ENCODE peak calls at places on chromosome 12, in nine cellular contexts. One of them, this sample, is unnamed. For H3K4me1, the result is how much of the 10 kb centered on the place peaks cover.

GRCh38 chr12:27424631-27425230 is 21.8 kb upstream of the SMCO2 start:
- DNase-seq in transverse colon: no peak
- DNase-seq in K562: no peak
- DNase-seq in Panc1: peak
- DNase-seq in sigmoid colon: no peak
- DNase-seq in GM12878: no peak
- DNase-seq in SK-N-SH: peak
- DNase-seq in breast epithelium: no peak
- DNase-seq in HepG2: peak
- DNase-seq in this sample: no peak

GRCh38 chr12:132071837-132072384 is 72.2 kb downstream of the DDX51 start:
- DNase-seq in transverse colon: no peak
- DNase-seq in K562: no peak
- DNase-seq in Panc1: no peak
- DNase-seq in sigmoid colon: no peak
- DNase-seq in GM12878: no peak
- DNase-seq in SK-N-SH: no peak
- DNase-seq in breast epithelium: no peak
- DNase-seq in HepG2: no peak
- DNase-seq in this sample: no peak

GRCh38 chr12:29072631-29073030 is 76.4 kb upstream of the FAR2 start:
- DNase-seq in transverse colon: no peak
- DNase-seq in K562: no peak
- DNase-seq in Panc1: no peak
- DNase-seq in sigmoid colon: no peak
- DNase-seq in GM12878: no peak
- DNase-seq in SK-N-SH: no peak
- DNase-seq in breast epithelium: no peak
- DNase-seq in HepG2: no peak
- DNase-seq in this sample: no peak

GRCh38 chr12:23472329-23472971 is 477.0 kb downstream of the SOX5 start:
- DNase-seq in transverse colon: no peak
- DNase-seq in K562: no peak
- DNase-seq in Panc1: no peak
- DNase-seq in sigmoid colon: no peak
- DNase-seq in GM12878: no peak
- DNase-seq in SK-N-SH: no peak
- DNase-seq in breast epithelium: no peak
- DNase-seq in HepG2: no peak
- DNase-seq in this sample: no peak

GRCh38 chr12:88388566-88389269 is 191.6 kb downstream of the KITLG start:
- DNase-seq in transverse colon: no peak
- DNase-seq in K562: no peak
- DNase-seq in Panc1: no peak
- DNase-seq in sigmoid colon: no peak
- DNase-seq in GM12878: peak
- DNase-seq in SK-N-SH: no peak
- DNase-seq in breast epithelium: no peak
- DNase-seq in HepG2: no peak
- DNase-seq in this sample: no peak

GRCh38 chr12:52125499-52125900 is 46.0 kb downstream of the SMIM41 start:
- DNase-seq in transverse colon: no peak
- DNase-seq in K562: no peak
- DNase-seq in Panc1: no peak
- DNase-seq in sigmoid colon: no peak
- DNase-seq in GM12878: no peak
- DNase-seq in SK-N-SH: peak
- DNase-seq in breast epithelium: peak
- DNase-seq in HepG2: no peak
- DNase-seq in this sample: no peak

GRCh38 chr12:52614381-52615207 is 3.8 kb downstream of the KRT73 start:
- DNase-seq in transverse colon: no peak
- DNase-seq in K562: no peak
- DNase-seq in Panc1: no peak
- DNase-seq in sigmoid colon: no peak
- DNase-seq in GM12878: no peak
- DNase-seq in SK-N-SH: no peak
- DNase-seq in breast epithelium: no peak
- DNase-seq in HepG2: no peak
- DNase-seq in this sample: no peak

GRCh38 chr12:124457287-124458219 is 109.9 kb downstream of the NCOR2 start:
- DNase-seq in transverse colon: peak
- DNase-seq in K562: no peak
- DNase-seq in Panc1: no peak
- DNase-seq in sigmoid colon: peak
- DNase-seq in GM12878: no peak
- DNase-seq in SK-N-SH: no peak
- DNase-seq in breast epithelium: no peak
- DNase-seq in HepG2: no peak
- DNase-seq in this sample: peak

GRCh38 chr12:53427905-53428594 is 4.4 kb downstream of the AMHR2 start:
- DNase-seq in transverse colon: no peak
- DNase-seq in K562: peak
- DNase-seq in Panc1: peak
- DNase-seq in sigmoid colon: no peak
- DNase-seq in GM12878: no peak
- DNase-seq in SK-N-SH: no peak
- DNase-seq in breast epithelium: no peak
- DNase-seq in HepG2: no peak
- DNase-seq in this sample: no peak

GRCh38 chr12:10140001-10140400 is 10.0 kb upstream of the CLEC7A start:
- DNase-seq in transverse colon: no peak
- DNase-seq in K562: no peak
- DNase-seq in Panc1: no peak
- DNase-seq in sigmoid colon: no peak
- DNase-seq in GM12878: peak
- DNase-seq in SK-N-SH: peak
- DNase-seq in breast epithelium: no peak
- DNase-seq in HepG2: peak
- DNase-seq in this sample: no peak

GRCh38 chr12:13603951-13604350 is 377.5 kb downstream of the GRIN2B start:
- DNase-seq in transverse colon: no peak
- DNase-seq in K562: no peak
- DNase-seq in Panc1: no peak
- DNase-seq in sigmoid colon: no peak
- DNase-seq in GM12878: no peak
- DNase-seq in SK-N-SH: no peak
- DNase-seq in breast epithelium: no peak
- DNase-seq in HepG2: no peak
- DNase-seq in this sample: no peak

GRCh38 chr12:113683566-113683965 is 211.9 kb upstream of the LHX5 start:
- DNase-seq in transverse colon: no peak
- DNase-seq in K562: no peak
- DNase-seq in Panc1: no peak
- DNase-seq in sigmoid colon: no peak
- DNase-seq in GM12878: no peak
- DNase-seq in SK-N-SH: no peak
- DNase-seq in breast epithelium: no peak
- DNase-seq in HepG2: no peak
- DNase-seq in this sample: no peak

GRCh38 chr12:50220357-50221061 is 53.3 kb upstream of the CERS5 start:
- DNase-seq in transverse colon: no peak
- DNase-seq in K562: no peak
- DNase-seq in Panc1: no peak
- DNase-seq in sigmoid colon: no peak
- DNase-seq in GM12878: peak
- DNase-seq in SK-N-SH: peak
- DNase-seq in breast epithelium: no peak
- DNase-seq in HepG2: no peak
- DNase-seq in this sample: no peak

GRCh38 chr12:46266382-46266791 is 2.5 kb downstream of the SLC38A1 start:
- DNase-seq in transverse colon: peak
- DNase-seq in K562: peak
- DNase-seq in Panc1: no peak
- DNase-seq in sigmoid colon: no peak
- DNase-seq in GM12878: no peak
- DNase-seq in SK-N-SH: peak
- DNase-seq in breast epithelium: no peak
- DNase-seq in HepG2: no peak
- DNase-seq in this sample: no peak

GRCh38 chr12:93434305-93434704 is 7.4 kb downstream of the UBE2N start:
- DNase-seq in transverse colon: no peak
- DNase-seq in K562: no peak
- DNase-seq in Panc1: no peak
- DNase-seq in sigmoid colon: no peak
- DNase-seq in GM12878: no peak
- DNase-seq in SK-N-SH: no peak
- DNase-seq in breast epithelium: no peak
- DNase-seq in HepG2: no peak
- DNase-seq in this sample: no peak

GRCh38 chr12:121637231-121637914 is 11.0 kb downstream of the ORAI1 start:
- DNase-seq in transverse colon: peak
- DNase-seq in K562: no peak
- DNase-seq in Panc1: no peak
- DNase-seq in sigmoid colon: no peak
- DNase-seq in GM12878: no peak
- DNase-seq in SK-N-SH: no peak
- DNase-seq in breast epithelium: no peak
- DNase-seq in HepG2: no peak
- DNase-seq in this sample: peak

GRCh38 chr12:121638298-121639202 is 12.2 kb downstream of the ORAI1 start:
- DNase-seq in transverse colon: no peak
- DNase-seq in K562: no peak
- DNase-seq in Panc1: no peak
- DNase-seq in sigmoid colon: no peak
- DNase-seq in GM12878: no peak
- DNase-seq in SK-N-SH: no peak
- DNase-seq in breast epithelium: no peak
- DNase-seq in HepG2: no peak
- DNase-seq in this sample: no peak

DNA sequence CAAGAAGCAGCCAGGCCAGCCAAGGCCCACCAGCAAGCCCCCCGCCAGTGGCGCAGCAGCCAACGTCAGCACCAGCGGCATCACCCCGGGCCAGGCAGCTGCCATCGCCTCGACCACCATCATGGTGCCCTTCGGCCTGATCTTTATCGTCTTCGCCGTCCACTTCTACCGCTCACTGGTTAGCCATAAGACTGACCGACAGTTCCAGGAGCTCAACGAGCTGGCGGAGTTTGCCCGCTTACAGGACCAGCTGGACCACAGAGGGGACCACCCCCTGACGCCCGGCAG is 15.0 kb downstream of the ORAI1 start:
- DNase-seq in transverse colon: no peak
- DNase-seq in K562: no peak
- DNase-seq in Panc1: no peak
- DNase-seq in sigmoid colon: no peak
- DNase-seq in GM12878: no peak
- DNase-seq in SK-N-SH: no peak
- DNase-seq in breast epithelium: no peak
- DNase-seq in HepG2: no peak
- DNase-seq in this sample: no peak
- H3K4me1 ChIP-seq in transverse colon: under half
- H3K4me1 ChIP-seq in K562: under half
- H3K4me1 ChIP-seq in Panc1: under half
- H3K4me1 ChIP-seq in sigmoid colon: under half
- H3K4me1 ChIP-seq in GM12878: under half
- H3K4me1 ChIP-seq in SK-N-SH: under half
- H3K4me1 ChIP-seq in breast epithelium: under half
- H3K4me1 ChIP-seq in HepG2: under half
- H3K4me1 ChIP-seq in this sample: under half

DNA sequence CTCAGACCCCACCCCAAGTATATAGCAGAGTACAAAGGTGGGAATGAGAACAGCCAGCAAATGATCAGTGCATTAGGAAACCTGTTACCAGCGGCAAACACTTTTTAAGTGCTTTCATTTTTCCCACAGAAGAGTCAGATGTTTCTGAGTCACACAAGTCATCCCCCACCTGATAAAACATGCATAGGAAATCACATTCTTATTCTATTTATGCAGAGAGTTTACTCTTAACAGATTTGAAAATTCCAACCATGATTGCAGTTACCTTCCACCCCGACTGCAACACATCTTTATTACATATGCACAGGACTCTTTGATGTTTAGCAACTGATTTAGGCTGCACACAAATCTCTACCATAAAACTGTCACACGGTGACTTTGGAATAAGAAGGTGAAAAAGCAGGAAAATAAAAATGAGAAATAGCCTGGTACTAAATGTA is 236.4 kb downstream of the PAWR start:
- DNase-seq in transverse colon: no peak
- DNase-seq in K562: no peak
- DNase-seq in Panc1: no peak
- DNase-seq in sigmoid colon: no peak
- DNase-seq in GM12878: no peak
- DNase-seq in SK-N-SH: no peak
- DNase-seq in breast epithelium: no peak
- DNase-seq in HepG2: peak
- DNase-seq in this sample: no peak
- TF ChIP-seq POLR2AphosphoS5 in transverse colon: no peak
- TF ChIP-seq POLR2AphosphoS5 in K562: no peak
- TF ChIP-seq POLR2AphosphoS5 in Panc1: no peak
- TF ChIP-seq POLR2AphosphoS5 in sigmoid colon: peak
- TF ChIP-seq POLR2AphosphoS5 in GM12878: no peak
- TF ChIP-seq POLR2AphosphoS5 in SK-N-SH: no peak
- TF ChIP-seq POLR2AphosphoS5 in breast epithelium: no peak
- TF ChIP-seq POLR2AphosphoS5 in HepG2: no peak
- TF ChIP-seq POLR2AphosphoS5 in this sample: no peak

GRCh38 chr12:47818701-47819543 is 781 bp downstream of the HDAC7 start:
- DNase-seq in transverse colon: peak
- DNase-seq in K562: peak
- DNase-seq in Panc1: no peak
- DNase-seq in sigmoid colon: peak
- DNase-seq in GM12878: no peak
- DNase-seq in SK-N-SH: peak
- DNase-seq in breast epithelium: no peak
- DNase-seq in HepG2: peak
- DNase-seq in this sample: peak
- H3K4me1 ChIP-seq in transverse colon: under half
- H3K4me1 ChIP-seq in K562: half or more
- H3K4me1 ChIP-seq in Panc1: half or more
- H3K4me1 ChIP-seq in sigmoid colon: half or more
- H3K4me1 ChIP-seq in GM12878: under half
- H3K4me1 ChIP-seq in SK-N-SH: under half
- H3K4me1 ChIP-seq in breast epithelium: under half
- H3K4me1 ChIP-seq in HepG2: under half
- H3K4me1 ChIP-seq in this sample: half or more

DNA sequence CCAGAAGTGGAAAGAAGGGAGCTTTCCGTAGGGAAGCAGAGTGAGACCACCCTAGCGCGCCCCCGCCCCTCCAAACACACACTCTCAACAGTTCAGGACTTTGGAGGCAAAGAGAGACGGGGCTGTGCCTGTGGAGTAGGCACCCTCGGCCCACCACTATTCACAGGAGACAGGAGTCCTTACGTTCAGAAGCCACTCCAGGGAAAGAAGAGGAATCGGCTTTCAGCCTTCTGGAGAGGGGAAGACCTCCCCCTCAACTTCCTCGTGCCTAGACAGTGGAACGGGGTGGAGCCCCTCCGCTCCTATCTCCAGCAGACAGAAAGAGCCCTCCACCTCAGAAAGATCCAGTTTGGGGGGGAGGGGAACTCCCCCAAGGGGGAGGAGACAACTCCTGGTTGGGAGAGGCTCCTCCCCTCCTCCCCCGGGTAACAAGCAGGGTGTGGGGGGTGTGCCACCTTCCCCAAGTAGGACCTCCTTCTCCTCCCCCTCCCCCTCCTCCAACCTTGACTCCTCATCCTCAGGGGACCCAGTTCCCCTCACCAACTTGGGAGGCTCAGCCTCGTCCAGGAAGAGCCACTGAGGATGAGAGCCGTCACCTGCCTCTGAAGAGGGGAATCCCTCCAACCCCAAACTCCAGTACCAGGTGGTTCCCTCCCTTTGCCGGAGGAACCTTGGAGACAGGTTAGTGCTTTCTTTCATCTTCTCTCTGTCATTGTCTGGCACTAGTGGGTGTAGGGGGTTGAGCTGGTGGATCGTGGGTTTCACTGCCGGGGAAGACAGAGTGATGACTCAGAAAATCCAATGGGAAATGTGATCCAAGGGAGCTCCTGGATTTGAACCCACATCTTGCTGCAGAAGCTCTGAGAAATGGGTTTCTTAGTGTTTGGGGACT is 883 bp downstream of the FOXJ2 start:
- DNase-seq in transverse colon: peak
- DNase-seq in K562: peak
- DNase-seq in Panc1: no peak
- DNase-seq in sigmoid colon: peak
- DNase-seq in GM12878: no peak
- DNase-seq in SK-N-SH: peak
- DNase-seq in breast epithelium: no peak
- DNase-seq in HepG2: no peak
- DNase-seq in this sample: no peak
- TF ChIP-seq POLR2AphosphoS5 in transverse colon: no peak
- TF ChIP-seq POLR2AphosphoS5 in K562: peak
- TF ChIP-seq POLR2AphosphoS5 in Panc1: no peak
- TF ChIP-seq POLR2AphosphoS5 in sigmoid colon: peak
- TF ChIP-seq POLR2AphosphoS5 in GM12878: no peak
- TF ChIP-seq POLR2AphosphoS5 in SK-N-SH: no peak
- TF ChIP-seq POLR2AphosphoS5 in breast epithelium: no peak
- TF ChIP-seq POLR2AphosphoS5 in HepG2: no peak
- TF ChIP-seq POLR2AphosphoS5 in this sample: no peak